ENCODE peak calls at places on chromosomes 1 and 21, in four cellular contexts. One of them, this sample, is unnamed.

GRCh38 chr1:205317311-205317917 is 4.1 kb downstream of the NUAK2 start:
- DNase-seq in WTC11: no peak
- DNase-seq in K562: no peak
- DNase-seq in HepG2: peak; percentile 59
- DNase-seq in this sample: no peak

GRCh38 chr1:217336724-217337123 is 294.2 kb downstream of the GPATCH2 start:
- DNase-seq in WTC11: no peak
- DNase-seq in K562: no peak
- DNase-seq in HepG2: no peak
- DNase-seq in this sample: no peak

GRCh38 chr1:8352471-8352845 is 34.5 kb downstream of the SLC45A1 start:
- DNase-seq in WTC11: no peak
- DNase-seq in K562: no peak
- DNase-seq in HepG2: no peak
- DNase-seq in this sample: no peak

GRCh38 chr21:37478821-37479220 is 112.2 kb downstream of the DYRK1A start:
- DNase-seq in WTC11: no peak
- DNase-seq in K562: no peak
- DNase-seq in HepG2: peak; percentile 48
- DNase-seq in this sample: no peak

GRCh38 chr1:8560611-8561544 is 243.0 kb downstream of the SLC45A1 start:
- DNase-seq in WTC11: no peak
- DNase-seq in K562: peak; percentile 53
- DNase-seq in HepG2: peak; percentile 61
- DNase-seq in this sample: peak; percentile 40

GRCh38 chr1:230985711-230986110 is 6.8 kb downstream of the ARV1 start:
- DNase-seq in WTC11: no peak
- DNase-seq in K562: no peak
- DNase-seq in HepG2: no peak
- DNase-seq in this sample: no peak

GRCh38 chr1:27567183-27567526 is 36.8 kb downstream of the AHDC1 start:
- DNase-seq in WTC11: no peak
- DNase-seq in K562: no peak
- DNase-seq in HepG2: no peak
- DNase-seq in this sample: no peak

GRCh38 chr1:200525167-200526123 is 95.1 kb downstream of the KIF14 start:
- DNase-seq in WTC11: no peak
- DNase-seq in K562: no peak
- DNase-seq in HepG2: no peak
- DNase-seq in this sample: no peak

GRCh38 chr1:106554294-106554693 is 502.2 kb upstream of the PRMT6 start:
- DNase-seq in WTC11: no peak
- DNase-seq in K562: no peak
- DNase-seq in HepG2: no peak
- DNase-seq in this sample: no peak

GRCh38 chr1:169601096-169601881 is 15.0 kb upstream of the F5 start:
- DNase-seq in WTC11: no peak
- DNase-seq in K562: peak; percentile 17
- DNase-seq in HepG2: peak; percentile 30
- DNase-seq in this sample: peak; percentile 35

GRCh38 chr1:156152628-156153027 is 757 bp upstream of the SEMA4A start:
- DNase-seq in WTC11: no peak
- DNase-seq in K562: no peak
- DNase-seq in HepG2: no peak
- DNase-seq in this sample: no peak

GRCh38 chr1:29920784-29921183 is 684.5 kb downstream of the PTPRU start:
- DNase-seq in WTC11: no peak
- DNase-seq in K562: no peak
- DNase-seq in HepG2: no peak
- DNase-seq in this sample: no peak

GRCh38 chr21:29470397-29470796 is 171.7 kb downstream of the BACH1 start:
- DNase-seq in WTC11: no peak
- DNase-seq in K562: no peak
- DNase-seq in HepG2: peak; percentile 52
- DNase-seq in this sample: no peak

GRCh38 chr1:196608401-196609113 is at the start of gene KCNT2:
- DNase-seq in WTC11: peak; percentile 97
- DNase-seq in K562: peak; percentile 18
- DNase-seq in HepG2: no peak
- DNase-seq in this sample: peak; percentile 79

GRCh38 chr1:61293986-61294504 is 211.7 kb downstream of the NFIA start:
- DNase-seq in WTC11: no peak
- DNase-seq in K562: no peak
- DNase-seq in HepG2: no peak
- DNase-seq in this sample: no peak

GRCh38 chr1:155485222-155485621 is 77.4 kb downstream of the ASH1L start:
- DNase-seq in WTC11: no peak
- DNase-seq in K562: no peak
- DNase-seq in HepG2: no peak
- DNase-seq in this sample: no peak

GRCh38 chr1:46401514-46401913 is 7.4 kb downstream of the FAAH start:
- DNase-seq in WTC11: no peak
- DNase-seq in K562: no peak
- DNase-seq in HepG2: no peak
- DNase-seq in this sample: no peak

DNA sequence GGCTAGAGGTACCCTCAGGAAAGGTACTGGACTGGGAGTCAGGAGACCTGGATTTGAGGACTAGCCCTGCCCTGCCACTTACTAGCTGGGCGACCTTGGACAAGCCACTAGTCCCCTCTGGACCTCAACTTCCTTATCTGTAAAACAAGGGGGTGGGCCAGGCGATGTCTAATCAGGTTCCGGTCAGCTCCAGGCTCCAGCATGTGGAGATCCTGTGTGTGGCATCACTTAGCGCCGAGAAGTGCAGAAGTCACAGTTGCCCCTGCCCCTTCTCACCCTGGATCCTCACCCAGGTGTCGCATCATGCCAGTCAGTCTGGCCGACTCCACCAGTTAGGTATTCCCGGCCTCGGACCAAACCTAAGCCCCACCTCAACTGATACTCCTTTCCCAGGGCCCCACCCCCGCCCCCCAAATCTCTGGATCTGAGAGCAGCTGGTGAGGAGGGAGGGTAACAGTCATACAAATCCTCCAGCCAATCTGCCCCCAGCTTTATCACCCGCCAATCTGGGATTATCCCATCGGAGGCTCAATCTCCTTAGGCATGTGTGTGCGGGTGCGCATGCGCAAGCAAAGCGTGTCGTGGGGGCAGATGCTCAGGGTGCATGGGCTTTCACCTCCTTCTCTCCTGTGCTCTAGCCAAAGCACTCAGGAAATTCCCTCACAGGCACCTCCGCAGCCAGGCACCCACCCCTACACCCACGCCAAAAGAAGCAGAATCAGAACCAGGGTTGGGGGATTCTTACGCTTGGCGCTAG is 5.4 kb downstream of the CELF3 start:
- DNase-seq in WTC11: no peak
- DNase-seq in K562: peak; percentile 34
- DNase-seq in HepG2: no peak
- DNase-seq in this sample: no peak
- TF ChIP-seq ELF4 in WTC11: no peak
- TF ChIP-seq ELF4 in K562: no peak
- TF ChIP-seq ELF4 in HepG2: no peak
- TF ChIP-seq ELF4 in this sample: no peak

GRCh38 chr1:226625326-226625725 is 76.8 kb downstream of the STUM start:
- DNase-seq in WTC11: no peak
- DNase-seq in K562: no peak
- DNase-seq in HepG2: no peak
- DNase-seq in this sample: no peak
- TF ChIP-seq ELF4 in WTC11: no peak
- TF ChIP-seq ELF4 in K562: no peak
- TF ChIP-seq ELF4 in HepG2: no peak
- TF ChIP-seq ELF4 in this sample: no peak

DNA sequence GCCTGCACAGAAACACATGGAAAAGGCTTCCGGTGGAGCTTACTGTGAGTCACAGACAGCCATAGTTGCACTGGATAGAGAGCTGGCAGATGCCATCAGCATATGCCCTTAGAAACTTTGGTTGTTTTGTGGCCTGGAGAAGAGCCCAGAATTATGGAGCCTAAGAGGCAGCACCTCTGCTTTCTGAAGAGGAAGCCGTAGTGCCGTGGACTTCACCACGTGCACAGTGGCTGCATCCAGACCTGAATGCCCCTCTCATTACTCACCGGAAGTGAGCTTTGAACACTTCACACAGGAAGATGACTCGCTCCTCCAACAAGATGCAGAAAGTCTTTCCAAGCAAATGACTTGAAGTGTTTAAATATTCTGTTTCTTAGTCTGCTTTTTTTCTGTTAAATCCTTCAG is 28.4 kb downstream of the JUN start:
- DNase-seq in WTC11: no peak
- DNase-seq in K562: no peak
- DNase-seq in HepG2: peak; percentile 83
- DNase-seq in this sample: no peak
- TF ChIP-seq ELF4 in WTC11: no peak
- TF ChIP-seq ELF4 in K562: no peak
- TF ChIP-seq ELF4 in HepG2: peak; percentile 26
- TF ChIP-seq ELF4 in this sample: no peak

DNA sequence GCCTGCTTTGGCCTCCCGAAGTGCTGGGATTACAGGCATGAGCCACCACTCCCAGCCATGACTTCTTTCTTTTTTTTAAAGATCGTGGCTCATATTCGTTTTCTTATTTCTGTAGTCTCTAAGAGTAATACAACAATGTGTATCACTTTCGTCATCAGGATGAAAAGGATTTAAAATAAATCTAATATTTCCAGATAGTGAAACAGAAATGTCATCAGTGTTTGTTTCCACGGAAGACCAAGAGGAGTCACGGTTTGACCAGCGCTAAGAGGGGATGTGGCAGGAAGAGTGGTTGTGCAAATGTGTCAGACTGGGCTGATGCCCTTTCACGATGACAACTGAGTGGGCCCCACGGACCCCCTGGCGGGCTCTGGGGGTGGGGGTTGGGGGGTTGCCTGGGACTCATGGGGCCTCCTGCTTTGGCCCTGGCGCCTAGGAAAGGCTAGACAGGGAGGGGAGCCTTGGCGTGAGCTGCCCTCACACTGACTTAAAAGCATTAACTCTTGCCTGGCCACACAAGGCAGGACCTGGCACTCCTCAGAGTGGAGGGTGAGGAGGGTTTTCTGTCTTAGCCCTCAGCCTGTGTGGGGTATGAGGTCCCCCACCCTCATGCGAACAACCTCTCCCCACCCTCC is 8.4 kb downstream of the SOX13 start:
- DNase-seq in WTC11: no peak
- DNase-seq in K562: no peak
- DNase-seq in HepG2: no peak
- DNase-seq in this sample: no peak
- TF ChIP-seq ELF4 in WTC11: no peak
- TF ChIP-seq ELF4 in K562: no peak
- TF ChIP-seq ELF4 in HepG2: no peak
- TF ChIP-seq ELF4 in this sample: no peak

GRCh38 chr1:165109013-165109412 is 247.5 kb downstream of the LMX1A start:
- DNase-seq in WTC11: peak; percentile 25
- DNase-seq in K562: no peak
- DNase-seq in HepG2: no peak
- DNase-seq in this sample: no peak
- TF ChIP-seq ELF4 in WTC11: no peak
- TF ChIP-seq ELF4 in K562: no peak
- TF ChIP-seq ELF4 in HepG2: no peak
- TF ChIP-seq ELF4 in this sample: no peak

DNA sequence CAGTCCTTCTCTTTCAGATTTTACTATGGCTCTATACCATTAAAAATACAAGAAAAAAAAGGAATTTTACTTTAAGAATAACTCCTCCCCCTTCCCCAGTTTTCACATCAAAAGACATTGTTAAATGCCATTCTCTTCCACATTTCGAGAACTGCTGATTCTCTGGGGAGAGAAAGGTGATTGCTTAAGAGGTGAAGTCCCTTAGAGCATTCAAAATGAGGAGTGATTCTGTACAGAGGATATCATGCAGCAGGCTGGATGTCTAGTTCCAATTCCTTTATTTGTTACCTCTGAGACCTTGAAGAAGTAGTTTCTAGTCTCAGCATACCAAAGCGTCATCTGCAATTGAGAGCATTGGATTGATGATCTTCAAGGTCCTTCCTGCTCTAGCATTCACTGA is 46.9 kb downstream of the FMO3 start:
- DNase-seq in WTC11: no peak
- DNase-seq in K562: no peak
- DNase-seq in HepG2: no peak
- DNase-seq in this sample: no peak
- TF ChIP-seq ELF4 in WTC11: no peak
- TF ChIP-seq ELF4 in K562: no peak
- TF ChIP-seq ELF4 in HepG2: no peak
- TF ChIP-seq ELF4 in this sample: no peak

DNA sequence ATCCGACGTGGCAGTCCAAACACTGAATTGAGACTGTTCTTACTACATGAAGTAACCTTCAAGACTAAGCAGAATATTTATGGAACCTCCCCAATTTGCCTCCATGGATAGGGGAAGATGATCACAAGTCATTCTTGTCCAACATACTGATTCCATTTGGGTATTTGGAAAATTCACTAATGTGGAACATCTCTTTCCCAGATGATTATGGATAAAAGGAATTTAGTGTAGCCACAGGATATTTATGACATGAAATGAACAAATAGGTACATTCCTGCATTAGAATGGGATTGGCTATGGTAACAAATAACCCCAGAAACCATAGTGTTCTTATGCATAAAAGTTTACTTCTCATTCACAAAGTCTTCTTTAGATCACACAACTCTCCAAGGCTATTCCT is 40.2 kb upstream of the SGIP1 start:
- DNase-seq in WTC11: no peak
- DNase-seq in K562: no peak
- DNase-seq in HepG2: no peak
- DNase-seq in this sample: no peak
- TF ChIP-seq ELF4 in WTC11: no peak
- TF ChIP-seq ELF4 in K562: no peak
- TF ChIP-seq ELF4 in HepG2: no peak
- TF ChIP-seq ELF4 in this sample: no peak

GRCh38 chr1:107794571-107794970 is 170.4 kb downstream of the VAV3 start:
- DNase-seq in WTC11: no peak
- DNase-seq in K562: no peak
- DNase-seq in HepG2: no peak
- DNase-seq in this sample: no peak
- TF ChIP-seq ELF4 in WTC11: no peak
- TF ChIP-seq ELF4 in K562: no peak
- TF ChIP-seq ELF4 in HepG2: no peak
- TF ChIP-seq ELF4 in this sample: no peak